ENCODE peak calls at places on chromosomes 6 and 20, in nine cellular contexts. V is neuronal stem cell, X is HFF-Myc, C is IMR-90, A is breast epithelium, N is bronchial epithelial cell, S is A549, I is lung, O is choroid plexus epithelial cell. Q is an unnamed sample.

GRCh38 chr6:85920782-85921181 is 278.1 kb upstream of the SYNCRIP start:
- DNase-seq in N (peak; percentile 3), I (peak; percentile 36), O (no peak), S (no peak), X (no peak), V (peak; percentile 5), C (no peak), A (peak; percentile 32), Q (no peak)

GRCh38 chr6:84575264-84575663 is 189.1 kb downstream of the TBX18 start:
- DNase-seq in N (peak; percentile 51), A (no peak), X (peak; percentile 38), I (no peak), C (no peak), V (no peak), S (no peak), O (no peak), Q (peak; percentile 62)

GRCh38 chr6:24755284-24755683 is 19.5 kb upstream of the GMNN start:
- DNase-seq in A (no peak), X (no peak), V (no peak), O (no peak), N (no peak), S (no peak), I (no peak), C (no peak), Q (no peak)

GRCh38 chr20:16083639-16084280 is 489.5 kb downstream of the KIF16B start:
- DNase-seq in I (no peak), A (no peak), V (no peak), O (no peak), X (no peak), N (no peak), S (no peak), C (no peak), Q (no peak)

GRCh38 chr6:106974337-106974998 is at the start of gene CD24:
- DNase-seq in S (peak; percentile 36), X (no peak), N (no peak), C (no peak), V (peak; percentile 70), O (no peak), A (peak; percentile 39), I (no peak), Q (peak; percentile 76)

GRCh38 chr6:136487746-136488145 is 62.5 kb downstream of the MAP7 start:
- DNase-seq in V (no peak), S (no peak), O (no peak), C (no peak), I (no peak), N (peak; percentile 72), X (no peak), A (no peak), Q (no peak)

GRCh38 chr6:120378582-120379220 is 955.6 kb downstream of the TBC1D32 start:
- DNase-seq in S (peak; percentile 6), I (no peak), V (no peak), O (peak; percentile 26), A (no peak), C (no peak), X (no peak), N (peak; percentile 74), Q (no peak)

GRCh38 chr6:37698264-37699137 is 818 bp upstream of the MDGA1 start:
- DNase-seq in O (peak; percentile 43), S (peak; percentile 37), X (no peak), A (no peak), V (no peak), N (peak; percentile 5), C (peak; percentile 31), I (no peak), Q (peak; percentile 63)

GRCh38 chr6:6455272-6455671 is 133.2 kb upstream of the LY86 start:
- DNase-seq in C (no peak), S (no peak), V (no peak), I (no peak), N (peak; percentile 66), X (no peak), A (no peak), O (no peak), Q (no peak)

GRCh38 chr20:38204936-38205435 is 39.9 kb upstream of the TGM2 start:
- DNase-seq in C (peak; percentile 66), A (no peak), X (no peak), S (no peak), V (no peak), O (no peak), N (no peak), I (no peak), Q (no peak)

GRCh38 chr20:51331466-51331865 is 211.1 kb downstream of the NFATC2 start:
- DNase-seq in V (no peak), N (no peak), O (no peak), I (no peak), C (peak; percentile 46), S (no peak), X (no peak), A (no peak), Q (peak; percentile 96)

GRCh38 chr6:55953384-55953783 is 78.0 kb upstream of the BMP5 start:
- DNase-seq in S (peak; percentile 10), I (no peak), X (no peak), O (peak; percentile 82), V (no peak), A (no peak), N (peak; percentile 69), C (peak; percentile 74), Q (peak; percentile 51)

GRCh38 chr20:35088231-35088794 is 4.3 kb downstream of the TRPC4AP start:
- DNase-seq in X (no peak), S (no peak), O (peak; percentile 55), C (peak; percentile 33), V (no peak), I (no peak), N (peak; percentile 55), A (no peak), Q (no peak)

GRCh38 chr6:111686249-111686997 is 80.7 kb upstream of the TRAF3IP2 start:
- DNase-seq in S (no peak), C (no peak), X (no peak), N (no peak), O (peak; percentile 45), I (no peak), V (peak; percentile 62), A (no peak), Q (no peak)

GRCh38 chr6:1200706-1201105 is 111.2 kb upstream of the FOXQ1 start:
- DNase-seq in O (no peak), I (no peak), X (peak; percentile 97), A (no peak), V (no peak), C (peak; percentile 39), S (no peak), N (no peak), Q (peak; percentile 89)

GRCh38 chr20:10427060-10427692 is 6.8 kb downstream of the MKKS start:
- DNase-seq in N (peak; percentile 46), O (peak; percentile 88), I (no peak), V (peak; percentile 42), A (no peak), C (peak; percentile 74), S (peak; percentile 55), X (no peak), Q (peak; percentile 55)

GRCh38 chr6:96742702-96743101 is 94.6 kb downstream of the GPR63 start:
- DNase-seq in N (no peak), V (no peak), S (no peak), O (no peak), A (no peak), X (no peak), C (no peak), I (no peak), Q (no peak)

GRCh38 chr6:28634406-28634757 is 108.7 kb downstream of the GPX5 start:
- DNase-seq in O (no peak), I (no peak), V (no peak), X (no peak), S (no peak), A (no peak), N (no peak), C (no peak), Q (no peak)
- H3K4me3 ChIP-seq in O (no peak overlapping the region), I (no peak overlapping the region), V (no peak overlapping the region), X (peak overlapping the region; percentile 41), S (peak overlapping the region; percentile 60), A (peak overlapping the region; percentile 51), N (no peak overlapping the region), C (no peak overlapping the region), Q (no peak overlapping the region)

GRCh38 chr6:66232890-66233289 is 525.9 kb upstream of the EYS start:
- DNase-seq in N (no peak), X (no peak), O (no peak), A (no peak), S (no peak), V (no peak), I (no peak), C (no peak), Q (no peak)
- H3K4me3 ChIP-seq in N (no peak overlapping the region), X (no peak overlapping the region), O (no peak overlapping the region), A (no peak overlapping the region), S (no peak overlapping the region), V (no peak overlapping the region), I (no peak overlapping the region), C (no peak overlapping the region), Q (no peak overlapping the region)

GRCh38 chr6:149046164-149046821 is 271.2 kb upstream of the TAB2 start:
- DNase-seq in C (no peak), N (no peak), V (no peak), O (no peak), S (no peak), A (no peak), I (no peak), X (no peak), Q (no peak)

GRCh38 chr6:149044394-149044965 is 273.0 kb upstream of the TAB2 start:
- DNase-seq in X (no peak), S (no peak), N (no peak), I (no peak), O (no peak), C (no peak), V (no peak), A (no peak), Q (no peak)

GRCh38 chr6:149045404-149045803 is 272.1 kb upstream of the TAB2 start:
- DNase-seq in O (no peak), V (no peak), C (no peak), S (no peak), I (no peak), N (no peak), A (no peak), X (no peak), Q (no peak)

GRCh38 chr6:149049230-149049629 is 268.3 kb upstream of the TAB2 start:
- DNase-seq in V (no peak), O (peak; percentile 61), C (peak; percentile 41), N (peak; percentile 81), S (no peak), A (no peak), X (no peak), I (no peak), Q (no peak)

GRCh38 chr6:149046822-149047246 is 270.7 kb upstream of the TAB2 start:
- DNase-seq in N (no peak), A (no peak), S (no peak), X (no peak), O (peak; percentile 54), V (no peak), C (peak; percentile 58), I (no peak), Q (peak; percentile 45)
- H3K4me3 ChIP-seq in N (no peak overlapping the region), A (no peak overlapping the region), S (no peak overlapping the region), X (no peak overlapping the region), O (no peak overlapping the region), V (no peak overlapping the region), C (no peak overlapping the region), I (no peak overlapping the region), Q (no peak overlapping the region)

DNA sequence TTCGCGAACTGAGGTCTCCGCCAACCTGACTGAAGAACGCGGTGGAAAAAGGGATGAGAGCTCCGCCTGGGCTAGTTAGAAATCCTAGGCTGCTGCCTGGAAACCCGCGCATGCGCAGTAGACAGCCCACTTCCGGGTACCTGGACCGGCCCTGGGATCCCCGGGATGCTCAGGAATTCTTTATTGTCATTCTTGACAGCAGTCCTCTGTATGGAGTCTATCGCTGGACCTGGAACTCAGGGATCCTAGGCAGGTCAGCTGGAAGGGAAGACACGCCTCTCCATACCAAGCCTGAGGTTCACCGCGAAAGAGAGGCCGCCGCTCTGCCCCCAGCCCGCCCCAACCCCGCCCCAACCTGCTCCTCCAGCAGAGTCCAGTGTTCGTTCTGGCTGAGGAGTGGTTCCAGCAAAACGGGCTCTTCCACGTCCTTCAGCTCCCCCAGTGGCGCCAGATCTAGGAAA is 1379.2 kb upstream of the DEFB115 start:
- DNase-seq in I (no peak), V (no peak), C (no peak), O (peak; percentile 5), S (peak; percentile 55), N (peak; percentile 20), X (no peak), A (no peak), Q (no peak)
- H3K4me3 ChIP-seq in I (no peak overlapping the region), V (peak overlapping the region; percentile 1), C (no peak overlapping the region), O (no peak overlapping the region), S (peak overlapping the region; percentile 63), N (no peak overlapping the region), X (no peak overlapping the region), A (no peak overlapping the region), Q (no peak overlapping the region)